ENCODE peak calls at places on chromosomes 12 and 14, in seven cellular contexts. One of them, this sample, is unnamed.

GRCh38 chr12:124824195-124824594 is 39.5 kb downstream of the SCARB1 start:
- DNase-seq in NCI-H1105 treated with DMSO at 0.1 percent for 48 hours: no peak
- DNase-seq in psoas muscle: no peak
- DNase-seq in NCI-H2029: no peak
- DNase-seq in T-cell: no peak
- DNase-seq in activated naive CD8-positive, alpha-beta T cell treated with anti-CD3 and anti-CD28 coated beads, Interleukin-2, amount 10 ng/mL, durations not matched to agents 7 days and 5 days: no peak
- DNase-seq in activated T-helper 1 cell treated with anti-CD3 and anti-CD28 coated beads, Interleukin-12 subunit alpha, Interleukin-12 subunit beta, Interleukin-2, Interleukin-4 antibody, amounts not matched to agents 30 ng/mL and 10 ng/mL and 1 ng/mL, durations not matched to agents 14 hours and 24 hours and 36 hours: no peak
- DNase-seq in this sample: no peak

GRCh38 chr14:98633380-98633779 is 638.6 kb downstream of the BCL11B start:
- DNase-seq in NCI-H1105 treated with DMSO at 0.1 percent for 48 hours: peak; percentile 97
- DNase-seq in psoas muscle: no peak
- DNase-seq in NCI-H2029: peak; percentile 77
- DNase-seq in T-cell: no peak
- DNase-seq in activated naive CD8-positive, alpha-beta T cell treated with anti-CD3 and anti-CD28 coated beads, Interleukin-2, amount 10 ng/mL, durations not matched to agents 7 days and 5 days: no peak
- DNase-seq in activated T-helper 1 cell treated with anti-CD3 and anti-CD28 coated beads, Interleukin-12 subunit alpha, Interleukin-12 subunit beta, Interleukin-2, Interleukin-4 antibody, amounts not matched to agents 30 ng/mL and 10 ng/mL and 1 ng/mL, durations not matched to agents 14 hours and 24 hours and 36 hours: no peak
- DNase-seq in this sample: no peak

GRCh38 chr12:122403115-122403770 is 19.2 kb downstream of the CLIP1 start:
- DNase-seq in NCI-H1105 treated with DMSO at 0.1 percent for 48 hours: no peak
- DNase-seq in psoas muscle: no peak
- DNase-seq in NCI-H2029: no peak
- DNase-seq in T-cell: no peak
- DNase-seq in activated naive CD8-positive, alpha-beta T cell treated with anti-CD3 and anti-CD28 coated beads, Interleukin-2, amount 10 ng/mL, durations not matched to agents 7 days and 5 days: no peak
- DNase-seq in activated T-helper 1 cell treated with anti-CD3 and anti-CD28 coated beads, Interleukin-12 subunit alpha, Interleukin-12 subunit beta, Interleukin-2, Interleukin-4 antibody, amounts not matched to agents 30 ng/mL and 10 ng/mL and 1 ng/mL, durations not matched to agents 14 hours and 24 hours and 36 hours: no peak
- DNase-seq in this sample: no peak

GRCh38 chr14:51451561-51451960 is 200.1 kb upstream of the FRMD6 start:
- DNase-seq in NCI-H1105 treated with DMSO at 0.1 percent for 48 hours: no peak
- DNase-seq in psoas muscle: no peak
- DNase-seq in NCI-H2029: no peak
- DNase-seq in T-cell: no peak
- DNase-seq in activated naive CD8-positive, alpha-beta T cell treated with anti-CD3 and anti-CD28 coated beads, Interleukin-2, amount 10 ng/mL, durations not matched to agents 7 days and 5 days: no peak
- DNase-seq in activated T-helper 1 cell treated with anti-CD3 and anti-CD28 coated beads, Interleukin-12 subunit alpha, Interleukin-12 subunit beta, Interleukin-2, Interleukin-4 antibody, amounts not matched to agents 30 ng/mL and 10 ng/mL and 1 ng/mL, durations not matched to agents 14 hours and 24 hours and 36 hours: no peak
- DNase-seq in this sample: no peak

GRCh38 chr12:94714378-94714777 is 64.0 kb upstream of the TMCC3 start:
- DNase-seq in NCI-H1105 treated with DMSO at 0.1 percent for 48 hours: no peak
- DNase-seq in psoas muscle: peak; percentile 78
- DNase-seq in NCI-H2029: no peak
- DNase-seq in T-cell: no peak
- DNase-seq in activated naive CD8-positive, alpha-beta T cell treated with anti-CD3 and anti-CD28 coated beads, Interleukin-2, amount 10 ng/mL, durations not matched to agents 7 days and 5 days: no peak
- DNase-seq in activated T-helper 1 cell treated with anti-CD3 and anti-CD28 coated beads, Interleukin-12 subunit alpha, Interleukin-12 subunit beta, Interleukin-2, Interleukin-4 antibody, amounts not matched to agents 30 ng/mL and 10 ng/mL and 1 ng/mL, durations not matched to agents 14 hours and 24 hours and 36 hours: no peak
- DNase-seq in this sample: no peak

GRCh38 chr14:93734086-93734822 is 54.0 kb downstream of the PRIMA1 start:
- DNase-seq in NCI-H1105 treated with DMSO at 0.1 percent for 48 hours: no peak
- DNase-seq in psoas muscle: peak; percentile 32
- DNase-seq in NCI-H2029: no peak
- DNase-seq in T-cell: no peak
- DNase-seq in activated naive CD8-positive, alpha-beta T cell treated with anti-CD3 and anti-CD28 coated beads, Interleukin-2, amount 10 ng/mL, durations not matched to agents 7 days and 5 days: no peak
- DNase-seq in activated T-helper 1 cell treated with anti-CD3 and anti-CD28 coated beads, Interleukin-12 subunit alpha, Interleukin-12 subunit beta, Interleukin-2, Interleukin-4 antibody, amounts not matched to agents 30 ng/mL and 10 ng/mL and 1 ng/mL, durations not matched to agents 14 hours and 24 hours and 36 hours: no peak
- DNase-seq in this sample: no peak

GRCh38 chr12:27861428-27862167 is 81.6 kb upstream of the MANSC4 start:
- DNase-seq in NCI-H1105 treated with DMSO at 0.1 percent for 48 hours: no peak
- DNase-seq in psoas muscle: no peak
- DNase-seq in NCI-H2029: no peak
- DNase-seq in T-cell: no peak
- DNase-seq in activated naive CD8-positive, alpha-beta T cell treated with anti-CD3 and anti-CD28 coated beads, Interleukin-2, amount 10 ng/mL, durations not matched to agents 7 days and 5 days: no peak
- DNase-seq in activated T-helper 1 cell treated with anti-CD3 and anti-CD28 coated beads, Interleukin-12 subunit alpha, Interleukin-12 subunit beta, Interleukin-2, Interleukin-4 antibody, amounts not matched to agents 30 ng/mL and 10 ng/mL and 1 ng/mL, durations not matched to agents 14 hours and 24 hours and 36 hours: no peak
- DNase-seq in this sample: no peak

GRCh38 chr12:129961111-129961510 is 57.3 kb upstream of the TMEM132D start:
- DNase-seq in NCI-H1105 treated with DMSO at 0.1 percent for 48 hours: no peak
- DNase-seq in psoas muscle: no peak
- DNase-seq in NCI-H2029: no peak
- DNase-seq in T-cell: no peak
- DNase-seq in activated naive CD8-positive, alpha-beta T cell treated with anti-CD3 and anti-CD28 coated beads, Interleukin-2, amount 10 ng/mL, durations not matched to agents 7 days and 5 days: no peak
- DNase-seq in activated T-helper 1 cell treated with anti-CD3 and anti-CD28 coated beads, Interleukin-12 subunit alpha, Interleukin-12 subunit beta, Interleukin-2, Interleukin-4 antibody, amounts not matched to agents 30 ng/mL and 10 ng/mL and 1 ng/mL, durations not matched to agents 14 hours and 24 hours and 36 hours: no peak
- DNase-seq in this sample: no peak

GRCh38 chr12:57044856-57045255 is 5.1 kb downstream of the MYO1A start:
- DNase-seq in NCI-H1105 treated with DMSO at 0.1 percent for 48 hours: no peak
- DNase-seq in psoas muscle: no peak
- DNase-seq in NCI-H2029: no peak
- DNase-seq in T-cell: no peak
- DNase-seq in activated naive CD8-positive, alpha-beta T cell treated with anti-CD3 and anti-CD28 coated beads, Interleukin-2, amount 10 ng/mL, durations not matched to agents 7 days and 5 days: no peak
- DNase-seq in activated T-helper 1 cell treated with anti-CD3 and anti-CD28 coated beads, Interleukin-12 subunit alpha, Interleukin-12 subunit beta, Interleukin-2, Interleukin-4 antibody, amounts not matched to agents 30 ng/mL and 10 ng/mL and 1 ng/mL, durations not matched to agents 14 hours and 24 hours and 36 hours: no peak
- DNase-seq in this sample: no peak

GRCh38 chr12:89073027-89073398 is 279.3 kb downstream of the DUSP6 start:
- DNase-seq in NCI-H1105 treated with DMSO at 0.1 percent for 48 hours: no peak
- DNase-seq in psoas muscle: no peak
- DNase-seq in NCI-H2029: peak; percentile 95
- DNase-seq in T-cell: no peak
- DNase-seq in activated naive CD8-positive, alpha-beta T cell treated with anti-CD3 and anti-CD28 coated beads, Interleukin-2, amount 10 ng/mL, durations not matched to agents 7 days and 5 days: no peak
- DNase-seq in activated T-helper 1 cell treated with anti-CD3 and anti-CD28 coated beads, Interleukin-12 subunit alpha, Interleukin-12 subunit beta, Interleukin-2, Interleukin-4 antibody, amounts not matched to agents 30 ng/mL and 10 ng/mL and 1 ng/mL, durations not matched to agents 14 hours and 24 hours and 36 hours: no peak
- DNase-seq in this sample: no peak

GRCh38 chr12:28089363-28089762 is 100.9 kb upstream of the CCDC91 start:
- DNase-seq in NCI-H1105 treated with DMSO at 0.1 percent for 48 hours: no peak
- DNase-seq in psoas muscle: no peak
- DNase-seq in NCI-H2029: no peak
- DNase-seq in T-cell: no peak
- DNase-seq in activated naive CD8-positive, alpha-beta T cell treated with anti-CD3 and anti-CD28 coated beads, Interleukin-2, amount 10 ng/mL, durations not matched to agents 7 days and 5 days: no peak
- DNase-seq in activated T-helper 1 cell treated with anti-CD3 and anti-CD28 coated beads, Interleukin-12 subunit alpha, Interleukin-12 subunit beta, Interleukin-2, Interleukin-4 antibody, amounts not matched to agents 30 ng/mL and 10 ng/mL and 1 ng/mL, durations not matched to agents 14 hours and 24 hours and 36 hours: no peak
- DNase-seq in this sample: no peak

GRCh38 chr14:89617471-89618291 is 200.6 kb upstream of the FOXN3 start:
- DNase-seq in NCI-H1105 treated with DMSO at 0.1 percent for 48 hours: peak; percentile 19
- DNase-seq in psoas muscle: no peak
- DNase-seq in NCI-H2029: no peak
- DNase-seq in T-cell: no peak
- DNase-seq in activated naive CD8-positive, alpha-beta T cell treated with anti-CD3 and anti-CD28 coated beads, Interleukin-2, amount 10 ng/mL, durations not matched to agents 7 days and 5 days: peak; percentile 54
- DNase-seq in activated T-helper 1 cell treated with anti-CD3 and anti-CD28 coated beads, Interleukin-12 subunit alpha, Interleukin-12 subunit beta, Interleukin-2, Interleukin-4 antibody, amounts not matched to agents 30 ng/mL and 10 ng/mL and 1 ng/mL, durations not matched to agents 14 hours and 24 hours and 36 hours: no peak
- DNase-seq in this sample: no peak

GRCh38 chr14:101878222-101879211 is 85.9 kb upstream of the DYNC1H1 start:
- DNase-seq in NCI-H1105 treated with DMSO at 0.1 percent for 48 hours: no peak
- DNase-seq in psoas muscle: no peak
- DNase-seq in NCI-H2029: no peak
- DNase-seq in T-cell: no peak
- DNase-seq in activated naive CD8-positive, alpha-beta T cell treated with anti-CD3 and anti-CD28 coated beads, Interleukin-2, amount 10 ng/mL, durations not matched to agents 7 days and 5 days: no peak
- DNase-seq in activated T-helper 1 cell treated with anti-CD3 and anti-CD28 coated beads, Interleukin-12 subunit alpha, Interleukin-12 subunit beta, Interleukin-2, Interleukin-4 antibody, amounts not matched to agents 30 ng/mL and 10 ng/mL and 1 ng/mL, durations not matched to agents 14 hours and 24 hours and 36 hours: no peak
- DNase-seq in this sample: no peak

GRCh38 chr12:110917467-110917866 is 2.9 kb downstream of the MYL2 start:
- DNase-seq in NCI-H1105 treated with DMSO at 0.1 percent for 48 hours: no peak
- DNase-seq in psoas muscle: no peak
- DNase-seq in NCI-H2029: no peak
- DNase-seq in T-cell: no peak
- DNase-seq in activated naive CD8-positive, alpha-beta T cell treated with anti-CD3 and anti-CD28 coated beads, Interleukin-2, amount 10 ng/mL, durations not matched to agents 7 days and 5 days: no peak
- DNase-seq in activated T-helper 1 cell treated with anti-CD3 and anti-CD28 coated beads, Interleukin-12 subunit alpha, Interleukin-12 subunit beta, Interleukin-2, Interleukin-4 antibody, amounts not matched to agents 30 ng/mL and 10 ng/mL and 1 ng/mL, durations not matched to agents 14 hours and 24 hours and 36 hours: no peak
- DNase-seq in this sample: no peak

GRCh38 chr12:124032265-124032886 is 59.4 kb downstream of the ZNF664 start:
- DNase-seq in NCI-H1105 treated with DMSO at 0.1 percent for 48 hours: peak; percentile 40
- DNase-seq in psoas muscle: no peak
- DNase-seq in NCI-H2029: peak; percentile 40
- DNase-seq in T-cell: no peak
- DNase-seq in activated naive CD8-positive, alpha-beta T cell treated with anti-CD3 and anti-CD28 coated beads, Interleukin-2, amount 10 ng/mL, durations not matched to agents 7 days and 5 days: no peak
- DNase-seq in activated T-helper 1 cell treated with anti-CD3 and anti-CD28 coated beads, Interleukin-12 subunit alpha, Interleukin-12 subunit beta, Interleukin-2, Interleukin-4 antibody, amounts not matched to agents 30 ng/mL and 10 ng/mL and 1 ng/mL, durations not matched to agents 14 hours and 24 hours and 36 hours: no peak
- DNase-seq in this sample: no peak

GRCh38 chr14:70097576-70098256 is 91.0 kb downstream of the SLC8A3 start:
- DNase-seq in NCI-H1105 treated with DMSO at 0.1 percent for 48 hours: peak; percentile 94
- DNase-seq in psoas muscle: no peak
- DNase-seq in NCI-H2029: peak; percentile 81
- DNase-seq in T-cell: no peak
- DNase-seq in activated naive CD8-positive, alpha-beta T cell treated with anti-CD3 and anti-CD28 coated beads, Interleukin-2, amount 10 ng/mL, durations not matched to agents 7 days and 5 days: no peak
- DNase-seq in activated T-helper 1 cell treated with anti-CD3 and anti-CD28 coated beads, Interleukin-12 subunit alpha, Interleukin-12 subunit beta, Interleukin-2, Interleukin-4 antibody, amounts not matched to agents 30 ng/mL and 10 ng/mL and 1 ng/mL, durations not matched to agents 14 hours and 24 hours and 36 hours: no peak
- DNase-seq in this sample: no peak

GRCh38 chr14:102280376-102280962 is 24.5 kb downstream of the MOK start:
- DNase-seq in NCI-H1105 treated with DMSO at 0.1 percent for 48 hours: no peak
- DNase-seq in psoas muscle: no peak
- DNase-seq in NCI-H2029: no peak
- DNase-seq in T-cell: no peak
- DNase-seq in activated naive CD8-positive, alpha-beta T cell treated with anti-CD3 and anti-CD28 coated beads, Interleukin-2, amount 10 ng/mL, durations not matched to agents 7 days and 5 days: no peak
- DNase-seq in activated T-helper 1 cell treated with anti-CD3 and anti-CD28 coated beads, Interleukin-12 subunit alpha, Interleukin-12 subunit beta, Interleukin-2, Interleukin-4 antibody, amounts not matched to agents 30 ng/mL and 10 ng/mL and 1 ng/mL, durations not matched to agents 14 hours and 24 hours and 36 hours: no peak
- DNase-seq in this sample: no peak

GRCh38 chr14:78989246-78989645 is 819.1 kb downstream of the NRXN3 start:
- DNase-seq in NCI-H1105 treated with DMSO at 0.1 percent for 48 hours: no peak
- DNase-seq in psoas muscle: no peak
- DNase-seq in NCI-H2029: no peak
- DNase-seq in T-cell: no peak
- DNase-seq in activated naive CD8-positive, alpha-beta T cell treated with anti-CD3 and anti-CD28 coated beads, Interleukin-2, amount 10 ng/mL, durations not matched to agents 7 days and 5 days: no peak
- DNase-seq in activated T-helper 1 cell treated with anti-CD3 and anti-CD28 coated beads, Interleukin-12 subunit alpha, Interleukin-12 subunit beta, Interleukin-2, Interleukin-4 antibody, amounts not matched to agents 30 ng/mL and 10 ng/mL and 1 ng/mL, durations not matched to agents 14 hours and 24 hours and 36 hours: no peak
- DNase-seq in this sample: no peak

GRCh38 chr12:94098466-94098865 is 49.9 kb upstream of the PLXNC1 start:
- DNase-seq in NCI-H1105 treated with DMSO at 0.1 percent for 48 hours: no peak
- DNase-seq in psoas muscle: no peak
- DNase-seq in NCI-H2029: no peak
- DNase-seq in T-cell: no peak
- DNase-seq in activated naive CD8-positive, alpha-beta T cell treated with anti-CD3 and anti-CD28 coated beads, Interleukin-2, amount 10 ng/mL, durations not matched to agents 7 days and 5 days: no peak
- DNase-seq in activated T-helper 1 cell treated with anti-CD3 and anti-CD28 coated beads, Interleukin-12 subunit alpha, Interleukin-12 subunit beta, Interleukin-2, Interleukin-4 antibody, amounts not matched to agents 30 ng/mL and 10 ng/mL and 1 ng/mL, durations not matched to agents 14 hours and 24 hours and 36 hours: no peak
- DNase-seq in this sample: no peak

GRCh38 chr14:50062438-50063039 is 53.8 kb downstream of the VCPKMT start:
- DNase-seq in NCI-H1105 treated with DMSO at 0.1 percent for 48 hours: no peak
- DNase-seq in psoas muscle: no peak
- DNase-seq in NCI-H2029: no peak
- DNase-seq in T-cell: peak; percentile 83
- DNase-seq in activated naive CD8-positive, alpha-beta T cell treated with anti-CD3 and anti-CD28 coated beads, Interleukin-2, amount 10 ng/mL, durations not matched to agents 7 days and 5 days: peak; percentile 67
- DNase-seq in activated T-helper 1 cell treated with anti-CD3 and anti-CD28 coated beads, Interleukin-12 subunit alpha, Interleukin-12 subunit beta, Interleukin-2, Interleukin-4 antibody, amounts not matched to agents 30 ng/mL and 10 ng/mL and 1 ng/mL, durations not matched to agents 14 hours and 24 hours and 36 hours: peak; percentile 80
- DNase-seq in this sample: no peak

GRCh38 chr14:67748312-67748711 is 46.6 kb downstream of the RDH12 start:
- DNase-seq in NCI-H1105 treated with DMSO at 0.1 percent for 48 hours: no peak
- DNase-seq in psoas muscle: no peak
- DNase-seq in NCI-H2029: no peak
- DNase-seq in T-cell: no peak
- DNase-seq in activated naive CD8-positive, alpha-beta T cell treated with anti-CD3 and anti-CD28 coated beads, Interleukin-2, amount 10 ng/mL, durations not matched to agents 7 days and 5 days: no peak
- DNase-seq in activated T-helper 1 cell treated with anti-CD3 and anti-CD28 coated beads, Interleukin-12 subunit alpha, Interleukin-12 subunit beta, Interleukin-2, Interleukin-4 antibody, amounts not matched to agents 30 ng/mL and 10 ng/mL and 1 ng/mL, durations not matched to agents 14 hours and 24 hours and 36 hours: no peak
- DNase-seq in this sample: no peak

GRCh38 chr14:99129211-99129696 is 142.7 kb downstream of the BCL11B start:
- DNase-seq in NCI-H1105 treated with DMSO at 0.1 percent for 48 hours: no peak
- DNase-seq in psoas muscle: no peak
- DNase-seq in NCI-H2029: no peak
- DNase-seq in T-cell: no peak
- DNase-seq in activated naive CD8-positive, alpha-beta T cell treated with anti-CD3 and anti-CD28 coated beads, Interleukin-2, amount 10 ng/mL, durations not matched to agents 7 days and 5 days: no peak
- DNase-seq in activated T-helper 1 cell treated with anti-CD3 and anti-CD28 coated beads, Interleukin-12 subunit alpha, Interleukin-12 subunit beta, Interleukin-2, Interleukin-4 antibody, amounts not matched to agents 30 ng/mL and 10 ng/mL and 1 ng/mL, durations not matched to agents 14 hours and 24 hours and 36 hours: no peak
- DNase-seq in this sample: no peak

GRCh38 chr14:71237556-71237955 is 330.3 kb downstream of the PCNX1 start:
- DNase-seq in NCI-H1105 treated with DMSO at 0.1 percent for 48 hours: no peak
- DNase-seq in psoas muscle: no peak
- DNase-seq in NCI-H2029: no peak
- DNase-seq in T-cell: no peak
- DNase-seq in activated naive CD8-positive, alpha-beta T cell treated with anti-CD3 and anti-CD28 coated beads, Interleukin-2, amount 10 ng/mL, durations not matched to agents 7 days and 5 days: no peak
- DNase-seq in activated T-helper 1 cell treated with anti-CD3 and anti-CD28 coated beads, Interleukin-12 subunit alpha, Interleukin-12 subunit beta, Interleukin-2, Interleukin-4 antibody, amounts not matched to agents 30 ng/mL and 10 ng/mL and 1 ng/mL, durations not matched to agents 14 hours and 24 hours and 36 hours: no peak
- DNase-seq in this sample: no peak

GRCh38 chr14:96953443-96953842 is 156.3 kb downstream of the VRK1 start:
- DNase-seq in NCI-H1105 treated with DMSO at 0.1 percent for 48 hours: no peak
- DNase-seq in psoas muscle: no peak
- DNase-seq in NCI-H2029: no peak
- DNase-seq in T-cell: no peak
- DNase-seq in activated naive CD8-positive, alpha-beta T cell treated with anti-CD3 and anti-CD28 coated beads, Interleukin-2, amount 10 ng/mL, durations not matched to agents 7 days and 5 days: no peak
- DNase-seq in activated T-helper 1 cell treated with anti-CD3 and anti-CD28 coated beads, Interleukin-12 subunit alpha, Interleukin-12 subunit beta, Interleukin-2, Interleukin-4 antibody, amounts not matched to agents 30 ng/mL and 10 ng/mL and 1 ng/mL, durations not matched to agents 14 hours and 24 hours and 36 hours: no peak
- DNase-seq in this sample: no peak

GRCh38 chr12:101475751-101476305 is 692 bp downstream of the SPIC start:
- DNase-seq in NCI-H1105 treated with DMSO at 0.1 percent for 48 hours: no peak
- DNase-seq in psoas muscle: no peak
- DNase-seq in NCI-H2029: no peak
- DNase-seq in T-cell: no peak
- DNase-seq in activated naive CD8-positive, alpha-beta T cell treated with anti-CD3 and anti-CD28 coated beads, Interleukin-2, amount 10 ng/mL, durations not matched to agents 7 days and 5 days: no peak
- DNase-seq in activated T-helper 1 cell treated with anti-CD3 and anti-CD28 coated beads, Interleukin-12 subunit alpha, Interleukin-12 subunit beta, Interleukin-2, Interleukin-4 antibody, amounts not matched to agents 30 ng/mL and 10 ng/mL and 1 ng/mL, durations not matched to agents 14 hours and 24 hours and 36 hours: no peak
- DNase-seq in this sample: no peak

GRCh38 chr14:61003571-61003970 is 22.5 kb downstream of the SLC38A6 start:
- DNase-seq in NCI-H1105 treated with DMSO at 0.1 percent for 48 hours: no peak
- DNase-seq in psoas muscle: no peak
- DNase-seq in NCI-H2029: no peak
- DNase-seq in T-cell: no peak
- DNase-seq in activated naive CD8-positive, alpha-beta T cell treated with anti-CD3 and anti-CD28 coated beads, Interleukin-2, amount 10 ng/mL, durations not matched to agents 7 days and 5 days: no peak
- DNase-seq in activated T-helper 1 cell treated with anti-CD3 and anti-CD28 coated beads, Interleukin-12 subunit alpha, Interleukin-12 subunit beta, Interleukin-2, Interleukin-4 antibody, amounts not matched to agents 30 ng/mL and 10 ng/mL and 1 ng/mL, durations not matched to agents 14 hours and 24 hours and 36 hours: no peak
- DNase-seq in this sample: no peak